ENCODE peak calls at places on chromosomes 13 and 19, in four cellular contexts. D is heart right ventricle, U is psoas muscle, B is IMR-90. O is an unnamed sample. For H3K4me1, the result is how much of the 10 kb centered on the place peaks cover.

GRCh38 chr13:113769881-113770280 is 10.9 kb downstream of the TMEM255B start:
- DNase-seq in B (no peak), U (no peak), D (no peak), O (no peak)

GRCh38 chr19:1064661-1065605 is 2.0 kb upstream of the ARHGAP45 start:
- DNase-seq in U (peak), B (peak), D (peak), O (peak)

GRCh38 chr13:32125746-32126145 is 94.2 kb downstream of the FRY start:
- DNase-seq in B (no peak), D (no peak), U (no peak), O (no peak)

GRCh38 chr13:80054806-80055205 is 286.1 kb downstream of the SPRY2 start:
- DNase-seq in B (peak), U (no peak), D (no peak), O (no peak)

GRCh38 chr19:17075860-17076538 is 422 bp downstream of the MYO9B start:
- DNase-seq in B (peak), U (peak), D (peak), O (peak)

GRCh38 chr19:39390460-39390758 is 497 bp downstream of the PAF1 start:
- DNase-seq in D (no peak), B (no peak), U (no peak), O (peak)

GRCh38 chr19:42091300-42092266 is 15.6 kb downstream of the ZNF574 start:
- DNase-seq in B (peak), D (no peak), U (no peak), O (no peak)

GRCh38 chr19:32877977-32878745 is 8.6 kb upstream of the SLC7A9 start:
- DNase-seq in B (no peak), D (no peak), U (no peak), O (no peak)

GRCh38 chr13:22461854-22462565 is 718.8 kb upstream of the SGCG start:
- DNase-seq in D (no peak), U (no peak), B (no peak), O (no peak)

GRCh38 chr19:31127132-31127967 is 221.9 kb downstream of the TSHZ3 start:
- DNase-seq in U (no peak), B (peak), D (no peak), O (no peak)

GRCh38 chr19:40232479-40232878 is 6.0 kb upstream of the CCNP start:
- DNase-seq in U (no peak), D (no peak), B (no peak), O (no peak)

GRCh38 chr19:12015753-12016116 is 19.7 kb downstream of the ZNF433 start:
- DNase-seq in D (no peak), U (no peak), B (no peak), O (no peak)

GRCh38 chr19:45352914-45353796 is 12.6 kb downstream of the KLC3 start:
- DNase-seq in U (no peak), D (no peak), B (no peak), O (no peak)

GRCh38 chr13:106986033-106986484 is 418.1 kb upstream of the ARGLU1 start:
- DNase-seq in B (peak), U (no peak), D (no peak), O (no peak)

GRCh38 chr13:21703846-21704245 is 33.0 kb downstream of the FGF9 start:
- DNase-seq in D (no peak), U (no peak), B (no peak), O (no peak)

GRCh38 chr13:45393941-45394570 is 24.1 kb downstream of the SLC25A30 start:
- DNase-seq in D (no peak), B (peak), U (no peak), O (peak)

GRCh38 chr13:73169971-73170370 is 111.2 kb downstream of the KLF5 start:
- DNase-seq in B (no peak), U (no peak), D (no peak), O (no peak)

GRCh38 chr13:85900521-85900920 is 101.3 kb upstream of the SLITRK6 start:
- DNase-seq in B (no peak), U (no peak), D (no peak), O (no peak)

GRCh38 chr19:38665950-38666661 is 18.7 kb downstream of the ACTN4 start:
- DNase-seq in U (peak), D (peak), B (peak), O (no peak)

GRCh38 chr19:33621811-33622504 is at the start of gene CHST8:
- DNase-seq in B (no peak), U (peak), D (peak), O (no peak)

GRCh38 chr13:100392709-100393630 is 195.6 kb downstream of the GGACT start:
- DNase-seq in U (peak), D (peak), B (peak), O (peak)

GRCh38 chr19:588758-589692 is 656 bp upstream of the HCN2 start:
- DNase-seq in B (no peak), U (no peak), D (peak), O (no peak)

GRCh38 chr13:47628666-47629065 is 372.4 kb downstream of the SUCLA2 start:
- DNase-seq in D (no peak), U (no peak), B (peak), O (no peak)

GRCh38 chr13:76723551-76724232 is 162.5 kb downstream of the KCTD12 start:
- DNase-seq in B (peak), U (peak), D (no peak), O (no peak)

GRCh38 chr13:29428310-29428991 is 167.0 kb downstream of the SLC7A1 start:
- DNase-seq in B (no peak), D (peak), U (no peak), O (no peak)

GRCh38 chr19:35268546-35269424 is at the start of gene USF2:
- DNase-seq in D (peak), U (peak), B (peak), O (peak)

GRCh38 chr19:40976134-40976533 is 14.9 kb upstream of the CYP2B6 start:
- DNase-seq in D (no peak), U (no peak), B (no peak), O (no peak)

GRCh38 chr19:55588738-55589137 is 8.1 kb upstream of the ZNF579 start:
- DNase-seq in U (no peak), D (no peak), B (no peak), O (no peak)

GRCh38 chr19:36605101-36605838 is at the start of gene ZNF382:
- DNase-seq in D (peak), B (peak), U (peak), O (peak)

GRCh38 chr19:36605839-36606478 is 846 bp downstream of the ZNF382 start:
- DNase-seq in B (no peak), D (no peak), U (no peak), O (no peak)

DNA sequence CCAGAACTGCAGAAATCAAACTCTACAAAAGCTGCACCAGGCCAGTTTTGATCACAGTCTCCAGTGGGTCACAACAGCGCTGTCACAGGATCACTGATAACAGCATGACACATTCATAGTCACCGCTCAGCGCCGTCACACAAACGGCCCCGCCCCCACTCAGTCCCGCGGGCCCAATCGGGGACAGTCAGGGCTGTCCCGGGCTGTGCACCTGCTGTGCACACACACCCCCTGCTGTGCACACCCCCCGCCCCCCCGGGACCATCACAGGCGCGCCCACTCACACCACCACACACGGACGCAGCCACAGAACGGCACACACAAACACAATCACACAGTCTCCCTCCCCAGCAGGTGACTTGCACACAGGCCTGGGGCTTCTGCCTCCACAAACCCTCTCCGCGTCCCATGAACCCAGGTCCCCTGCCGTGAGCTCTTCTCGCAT is 435 bp upstream of the ZNF382 start:
- DNase-seq in D (peak), B (peak), U (peak), O (peak)
- H3K27ac ChIP-seq in D (peak), B (peak), U (peak), O (peak)

GRCh38 chr13:33784738-33785137 is 33.2 kb upstream of the RFC3 start:
- DNase-seq in B (no peak), D (no peak), U (no peak), O (no peak)
- H3K4me1 ChIP-seq in B (under half), D (under half), U (under half), O (under half)

GRCh38 chr19:48777139-48777538 is 21.8 kb downstream of the FGF21 start:
- DNase-seq in D (no peak), U (no peak), B (no peak), O (no peak)

GRCh38 chr19:48784527-48784926 is 26.3 kb downstream of the BCAT2 start:
- DNase-seq in B (no peak), U (no peak), D (no peak), O (no peak)

GRCh38 chr19:48779636-48780035 is 24.3 kb downstream of the FGF21 start:
- DNase-seq in D (no peak), U (no peak), B (no peak), O (no peak)

GRCh38 chr19:48777720-48778119 is 22.4 kb downstream of the FGF21 start:
- DNase-seq in D (no peak), B (no peak), U (no peak), O (no peak)

DNA sequence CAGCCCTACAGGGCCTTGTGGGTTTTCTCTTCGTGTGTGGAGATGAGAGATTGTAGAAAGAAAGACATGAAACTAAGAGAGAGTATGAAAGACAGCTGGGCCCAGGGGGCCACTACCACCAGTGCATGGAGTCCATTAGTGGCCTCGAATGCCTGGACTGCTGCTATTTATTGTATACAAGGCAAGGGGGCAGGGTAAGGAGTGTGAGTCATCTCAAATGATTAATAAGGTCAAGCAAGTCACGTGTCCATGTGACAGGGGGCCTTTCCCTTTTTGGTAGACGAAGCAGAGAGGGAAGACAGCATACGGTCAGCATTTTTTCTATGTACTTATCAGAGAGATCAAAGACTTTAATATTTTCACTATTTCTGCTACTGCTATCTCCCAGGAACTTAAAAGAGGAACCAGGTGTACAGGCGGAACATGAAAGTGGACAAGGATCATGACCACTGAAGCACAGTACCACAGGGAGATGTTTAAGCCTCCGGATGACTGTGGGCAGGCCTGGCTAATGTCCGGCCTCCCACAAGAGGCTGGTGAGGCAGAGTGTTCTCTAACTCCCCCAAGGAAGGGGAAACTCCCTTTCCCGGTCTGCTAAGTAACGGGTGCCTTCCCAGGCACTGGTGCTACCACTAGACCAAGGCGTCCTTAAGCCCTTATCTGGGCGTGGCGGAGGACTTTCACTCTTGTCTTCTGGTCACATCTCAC is 25.5 kb downstream of the FGF21 start:
- DNase-seq in U (no peak), D (no peak), B (peak), O (no peak)
- H3K27ac ChIP-seq in U (peak), D (peak), B (no peak), O (no peak)

GRCh38 chr13:109273326-109273751 is 513.0 kb downstream of the IRS2 start:
- DNase-seq in B (peak), D (no peak), U (no peak), O (no peak)

GRCh38 chr13:109272595-109273325 is 513.6 kb downstream of the IRS2 start:
- DNase-seq in B (peak), D (no peak), U (no peak), O (no peak)

GRCh38 chr13:109271555-109271954 is 514.8 kb downstream of the IRS2 start:
- DNase-seq in B (no peak), U (no peak), D (no peak), O (no peak)

GRCh38 chr13:109271061-109271460 is 515.3 kb downstream of the IRS2 start:
- DNase-seq in D (no peak), B (no peak), U (no peak), O (no peak)

DNA sequence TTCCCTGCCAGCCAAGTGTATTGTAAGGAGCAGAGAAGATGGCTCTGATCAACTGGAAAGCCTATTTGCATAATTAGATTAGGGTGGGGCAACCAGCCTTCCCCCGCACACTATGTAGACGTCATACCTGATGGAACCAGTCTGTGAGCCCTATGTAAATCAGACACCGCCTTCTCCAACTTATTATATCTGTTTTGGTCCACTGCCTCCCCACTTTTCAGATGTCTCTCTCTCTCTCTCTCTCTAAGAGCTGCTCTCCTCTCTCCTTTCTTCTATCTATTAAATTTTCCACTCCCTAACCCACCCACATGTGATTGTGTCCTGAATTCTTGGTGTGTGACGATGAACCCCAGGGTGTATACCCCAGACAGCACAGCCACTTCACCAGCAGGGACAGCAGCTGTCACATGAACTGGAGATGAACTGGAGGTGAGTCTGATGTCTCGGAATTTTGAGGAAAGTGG is 514.4 kb downstream of the IRS2 start:
- DNase-seq in B (no peak), U (no peak), D (no peak), O (no peak)
- H3K4me1 ChIP-seq in B (under half), U (under half), D (under half), O (under half)

GRCh38 chr19:18435848-18436631 is 1.9 kb downstream of the ISYNA1 start:
- DNase-seq in U (no peak), D (no peak), B (no peak), O (no peak)
- H3K27ac ChIP-seq in U (no peak), D (no peak), B (no peak), O (no peak)